ENCODE peak calls at places on chromosomes 13 and 19, in four cellular contexts. Q is IMR-90, P is keratinocyte, D is neural progenitor cell. V is an unnamed sample.

GRCh38 chr13:89163081-89163480 is 1491.9 kb downstream of the SLITRK5 start:
- DNase-seq in Q (no peak), P (no peak), D (no peak), V (no peak)

GRCh38 chr19:525857-526419 is 5.6 kb upstream of the CDC34 start:
- DNase-seq in Q (no peak), P (no peak), D (no peak), V (no peak)

GRCh38 chr13:96141032-96141431 is 51.1 kb downstream of the HS6ST3 start:
- DNase-seq in Q (peak; percentile 2), P (no peak), D (peak; percentile 67), V (peak; percentile 56)

GRCh38 chr13:35219021-35219420 is 257.5 kb downstream of the MAB21L1 start:
- DNase-seq in Q (no peak), P (no peak), D (no peak), V (no peak)

GRCh38 chr13:59963827-59964226 is 199.9 kb downstream of the DIAPH3 start:
- DNase-seq in Q (no peak), P (no peak), D (no peak), V (no peak)

GRCh38 chr13:48502601-48503319 is 30.1 kb downstream of the RCBTB2 start:
- DNase-seq in Q (no peak), P (no peak), D (no peak), V (no peak)

GRCh38 chr19:20247016-20247683 is 80.1 kb downstream of the ZNF486 start:
- DNase-seq in Q (no peak), P (no peak), D (peak; percentile 63), V (peak; percentile 82)

GRCh38 chr19:7351861-7352260 is 3.1 kb downstream of the ARHGEF18 start:
- DNase-seq in Q (no peak), P (no peak), D (no peak), V (no peak)

GRCh38 chr13:64274481-64275217 is 2859.0 kb upstream of the PCDH20 start:
- DNase-seq in Q (peak; percentile 26), P (no peak), D (no peak), V (no peak)

GRCh38 chr13:94175076-94175475 is 304.4 kb downstream of the DCT start:
- DNase-seq in Q (no peak), P (no peak), D (no peak), V (no peak)

GRCh38 chr19:1037553-1038115 is 2.3 kb upstream of the ABCA7 start:
- DNase-seq in Q (no peak), P (no peak), D (no peak), V (peak; percentile 84)

GRCh38 chr13:63578796-63579195 is 2163.1 kb upstream of the PCDH20 start:
- DNase-seq in Q (no peak), P (no peak), D (no peak), V (no peak)

GRCh38 chr19:48868196-48868886 is at the start of gene PLEKHA4:
- DNase-seq in Q (peak; percentile 49), P (no peak), D (peak; percentile 33), V (no peak)

GRCh38 chr19:50030937-50031336 is 5.1 kb downstream of the ZNF473 start:
- DNase-seq in Q (no peak), P (no peak), D (no peak), V (no peak)

GRCh38 chr19:43229315-43229714 is 23.9 kb upstream of the PSG4 start:
- DNase-seq in Q (peak; percentile 10), P (no peak), D (no peak), V (peak; percentile 67)

GRCh38 chr19:9323557-9323918 is 441 bp upstream of the ZNF559 start:
- DNase-seq in Q (peak; percentile 75), P (peak; percentile 46), D (no peak), V (peak; percentile 82)

GRCh38 chr13:80001510-80001842 is 339.4 kb downstream of the SPRY2 start:
- DNase-seq in Q (no peak), P (no peak), D (no peak), V (no peak)

GRCh38 chr13:50082426-50083283 is 67.4 kb downstream of the KCNRG start:
- DNase-seq in Q (peak; percentile 68), P (peak; percentile 52), D (peak; percentile 91), V (peak; percentile 94)

GRCh38 chr19:34041922-34042521 is 130.3 kb upstream of the LSM14A start:
- DNase-seq in Q (peak; percentile 33), P (no peak), D (peak; percentile 78), V (peak; percentile 88)

GRCh38 chr19:31304877-31305312 is 44.3 kb downstream of the TSHZ3 start:
- DNase-seq in Q (no peak), P (no peak), D (no peak), V (no peak)

GRCh38 chr13:108679989-108680388 is 50.6 kb downstream of the MYO16 start:
- DNase-seq in Q (no peak), P (no peak), D (no peak), V (no peak)

GRCh38 chr19:17234911-17235617 is 9.0 kb downstream of the OCEL1 start:
- DNase-seq in Q (peak; percentile 38), P (no peak), D (peak; percentile 76), V (peak; percentile 87)
- H3K27ac ChIP-seq in Q (peak overlapping the region; percentile 31), P (peak overlapping the region; percentile 60), D (peak overlapping the region; percentile 56), V (peak overlapping the region; percentile 63)

GRCh38 chr13:22262328-22262920 is 591.6 kb downstream of the FGF9 start:
- DNase-seq in Q (peak; percentile 5), P (no peak), D (no peak), V (no peak)
- H3K4me2 ChIP-seq in Q (peak overlapping the region; percentile 72), P (no peak overlapping the region), D (no peak overlapping the region), V (no peak overlapping the region)

DNA sequence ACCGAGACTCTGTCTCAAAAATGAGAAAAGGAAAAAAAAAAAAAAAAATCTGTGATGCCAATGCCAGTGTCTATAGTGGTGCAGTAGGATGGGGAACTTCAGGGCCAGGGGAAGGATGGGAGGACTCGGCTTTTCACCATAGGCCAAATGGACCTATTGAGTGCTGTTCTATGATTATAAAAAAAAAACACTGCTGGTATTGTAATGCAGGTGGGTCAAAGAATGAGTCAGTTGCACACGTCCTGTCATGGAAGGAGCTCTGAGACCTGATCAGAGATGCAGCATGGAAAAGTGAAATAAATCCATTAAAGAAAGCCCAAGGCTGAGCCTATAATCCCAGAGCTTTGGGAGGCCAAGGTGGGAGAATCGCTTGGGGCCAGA is 7.0 kb downstream of the DNAJB1 start:
- DNase-seq in Q (no peak), P (no peak), D (no peak), V (no peak)
- H3K4me1 ChIP-seq in Q (peaks cover 18% of the 10 kb centered on the region), P (peaks cover 48% of the 10 kb centered on the region), D (peaks cover 4% of the 10 kb centered on the region), V (peaks cover 7% of the 10 kb centered on the region)

DNA sequence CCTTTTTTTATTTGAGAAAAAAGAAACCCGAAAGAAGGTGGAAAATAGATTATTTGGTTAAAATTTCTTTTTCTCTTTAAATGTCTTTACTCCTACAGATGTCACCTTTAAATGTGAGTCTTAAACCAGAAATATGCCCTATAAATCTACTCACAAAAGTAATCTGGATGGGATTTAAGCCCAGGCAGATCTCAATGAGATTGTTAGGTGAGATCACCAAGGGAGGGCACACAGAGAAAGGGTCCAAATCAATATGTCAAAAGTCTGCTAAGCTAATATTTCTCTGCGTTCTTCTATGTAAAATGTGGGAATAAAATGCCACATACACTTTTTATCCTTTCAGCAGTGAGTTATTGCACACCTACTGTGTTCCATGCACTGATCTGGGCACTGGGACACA is 32.9 kb downstream of the WASF3 start:
- DNase-seq in Q (no peak), P (no peak), D (no peak), V (no peak)
- H3K27ac ChIP-seq in Q (no peak overlapping the region), P (no peak overlapping the region), D (no peak overlapping the region), V (no peak overlapping the region)

DNA sequence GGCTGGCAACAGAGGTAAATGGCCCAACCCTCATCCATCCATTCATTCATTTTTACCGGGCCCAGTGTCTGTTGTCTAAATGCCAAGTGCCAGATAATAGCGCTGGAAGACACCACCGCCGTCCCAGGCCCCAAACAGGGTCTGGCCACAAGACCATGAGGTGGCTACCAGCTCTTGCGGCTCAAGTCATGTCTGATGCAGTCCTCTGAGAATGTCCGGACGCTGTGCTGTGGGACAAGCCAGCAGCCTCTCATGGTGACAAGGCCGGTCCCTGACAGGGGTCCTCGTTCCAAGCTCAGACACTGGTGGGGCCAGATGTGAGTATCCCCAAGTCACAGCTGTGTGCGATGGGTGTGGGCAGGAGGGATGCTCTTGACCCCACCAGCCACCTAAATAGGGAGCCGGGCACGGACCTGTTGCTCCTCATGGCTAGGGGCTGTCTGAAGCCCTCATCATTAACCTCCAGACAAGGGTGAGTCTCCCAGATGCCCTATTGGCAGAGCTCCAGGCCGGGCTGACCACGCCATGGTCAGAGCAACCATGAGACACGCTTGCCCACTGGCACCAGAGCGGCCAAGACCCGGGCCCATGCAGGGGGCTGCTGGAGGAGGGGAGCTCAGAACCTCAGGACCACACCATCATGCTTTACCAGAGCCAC is 58.4 kb downstream of the MLLT1 start:
- DNase-seq in Q (no peak), P (no peak), D (no peak), V (no peak)
- H3K4me2 ChIP-seq in Q (no peak overlapping the region), P (no peak overlapping the region), D (no peak overlapping the region), V (no peak overlapping the region)

DNA sequence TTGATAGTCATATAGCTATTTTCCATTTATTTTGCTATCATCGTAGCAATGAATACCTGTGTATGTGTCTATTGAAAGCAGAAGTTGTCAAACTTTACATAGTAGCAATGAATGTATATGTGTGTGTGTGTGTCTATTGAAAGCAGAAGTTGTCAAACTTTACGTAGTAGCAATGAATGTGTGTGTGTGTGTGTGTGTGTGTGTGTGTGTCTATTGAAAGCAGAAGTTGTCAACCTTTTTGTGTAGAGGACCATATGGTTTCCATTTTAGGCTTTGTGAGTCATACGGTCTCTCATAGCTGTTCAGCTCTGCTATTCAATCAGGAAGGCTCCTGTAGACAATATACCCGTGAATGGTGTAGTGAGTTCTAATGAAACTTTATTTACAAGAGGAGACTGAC is 20.8 kb downstream of the NLRP4 start:
- DNase-seq in Q (no peak), P (no peak), D (no peak), V (peak; percentile 98)
- H3K4me1 ChIP-seq in Q (no peaks in the 10 kb centered on the region), P (no peaks in the 10 kb centered on the region), D (no peaks in the 10 kb centered on the region), V (peaks cover 91% of the 10 kb centered on the region)

GRCh38 chr13:51858433-51859247 is 3.1 kb upstream of the CCDC70 start:
- DNase-seq in Q (no peak), P (no peak), D (peak; percentile 20), V (no peak)
- H3K27ac ChIP-seq in Q (no peak overlapping the region), P (no peak overlapping the region), D (no peak overlapping the region), V (no peak overlapping the region)

V was measured in Karpas-422.